ENCODE peak calls at places on chromosomes 13 and 19, in nine cellular contexts. N, Z, D, U, T, H, B, J and M are unnamed samples.

GRCh38 chr13:106118050-106118449 is 417.4 kb downstream of the EFNB2 start:
- DNase-seq in N (no peak), Z (no peak), D (no peak), U (no peak), T (no peak), H (peak; percentile 32), B (no peak), J (no peak), M (no peak)

GRCh38 chr13:95834134-95834765 is 157.3 kb downstream of the DNAJC3 start:
- DNase-seq in N (peak; percentile 61), Z (peak; percentile 60), D (peak; percentile 17), U (peak; percentile 33), T (peak; percentile 54), H (peak; percentile 57), B (peak; percentile 62), J (peak; percentile 21), M (peak; percentile 23)

GRCh38 chr13:99656843-99657506 is 155.7 kb downstream of the TM9SF2 start:
- DNase-seq in N (no peak), Z (no peak), D (no peak), U (no peak), T (no peak), H (no peak), B (no peak), J (no peak), M (no peak)

GRCh38 chr19:13063461-13064091 is 39.1 kb downstream of the LYL1 start:
- DNase-seq in N (no peak), Z (no peak), D (no peak), U (peak; percentile 96), T (no peak), H (no peak), B (no peak), J (no peak), M (no peak)

GRCh38 chr19:4368128-4368820 is 24.9 kb downstream of the MPND start:
- DNase-seq in N (no peak), Z (no peak), D (no peak), U (no peak), T (no peak), H (peak; percentile 36), B (peak; percentile 49), J (no peak), M (no peak)

GRCh38 chr13:50131998-50132936 is 117.0 kb downstream of the KCNRG start:
- DNase-seq in N (no peak), Z (no peak), D (no peak), U (no peak), T (peak; percentile 59), H (no peak), B (no peak), J (no peak), M (no peak)

GRCh38 chr19:55603115-55603514 is 2.3 kb upstream of the ZNF865 start:
- DNase-seq in N (no peak), Z (peak; percentile 56), D (no peak), U (no peak), T (no peak), H (no peak), B (peak; percentile 30), J (no peak), M (no peak)

GRCh38 chr13:25528266-25528665 is 156.5 kb downstream of the ATP8A2 start:
- DNase-seq in N (no peak), Z (no peak), D (no peak), U (no peak), T (no peak), H (no peak), B (no peak), J (no peak), M (no peak)

GRCh38 chr13:62629618-62630017 is 1214.0 kb upstream of the PCDH20 start:
- DNase-seq in N (no peak), Z (no peak), D (no peak), U (no peak), T (no peak), H (no peak), B (no peak), J (no peak), M (no peak)

GRCh38 chr13:30766957-30767603 is 31.7 kb downstream of the ALOX5AP start:
- DNase-seq in N (no peak), Z (no peak), D (no peak), U (no peak), T (no peak), H (no peak), B (no peak), J (no peak), M (no peak)

GRCh38 chr19:10092648-10093294 is 6.7 kb downstream of the SHFL start:
- DNase-seq in N (no peak), Z (no peak), D (no peak), U (no peak), T (no peak), H (no peak), B (no peak), J (no peak), M (no peak)
- TF ChIP-seq POLR2A in N (no peak), Z (no peak), D (no peak), U (no peak), T (no peak), H (no peak), B (no peak), J (no peak), M (no peak)

GRCh38 chr19:53254451-53255341 is at the start of gene ZNF677:
- DNase-seq in N (peak; percentile 35), Z (peak; percentile 95), D (peak; percentile 59), U (peak; percentile 78), T (peak; percentile 97), H (peak; percentile 76), B (peak; percentile 90), J (no peak), M (peak; percentile 70)
- TF ChIP-seq POLR2A in N (no peak), Z (peak; percentile 47), D (no peak), U (peak; percentile 18), T (peak; percentile 67), H (peak; percentile 67), B (peak; percentile 65), J (no peak), M (peak; percentile 63)

GRCh38 chr19:3098515-3099346 is 4.6 kb downstream of the GNA11 start:
- DNase-seq in N (no peak), Z (peak; percentile 57), D (no peak), U (peak; percentile 64), T (peak; percentile 91), H (peak; percentile 23), B (peak; percentile 54), J (no peak), M (no peak)
- TF ChIP-seq POLR2A in N (no peak), Z (no peak), D (no peak), U (no peak), T (peak; percentile 58), H (no peak), B (peak; percentile 55), J (no peak), M (no peak)

DNA sequence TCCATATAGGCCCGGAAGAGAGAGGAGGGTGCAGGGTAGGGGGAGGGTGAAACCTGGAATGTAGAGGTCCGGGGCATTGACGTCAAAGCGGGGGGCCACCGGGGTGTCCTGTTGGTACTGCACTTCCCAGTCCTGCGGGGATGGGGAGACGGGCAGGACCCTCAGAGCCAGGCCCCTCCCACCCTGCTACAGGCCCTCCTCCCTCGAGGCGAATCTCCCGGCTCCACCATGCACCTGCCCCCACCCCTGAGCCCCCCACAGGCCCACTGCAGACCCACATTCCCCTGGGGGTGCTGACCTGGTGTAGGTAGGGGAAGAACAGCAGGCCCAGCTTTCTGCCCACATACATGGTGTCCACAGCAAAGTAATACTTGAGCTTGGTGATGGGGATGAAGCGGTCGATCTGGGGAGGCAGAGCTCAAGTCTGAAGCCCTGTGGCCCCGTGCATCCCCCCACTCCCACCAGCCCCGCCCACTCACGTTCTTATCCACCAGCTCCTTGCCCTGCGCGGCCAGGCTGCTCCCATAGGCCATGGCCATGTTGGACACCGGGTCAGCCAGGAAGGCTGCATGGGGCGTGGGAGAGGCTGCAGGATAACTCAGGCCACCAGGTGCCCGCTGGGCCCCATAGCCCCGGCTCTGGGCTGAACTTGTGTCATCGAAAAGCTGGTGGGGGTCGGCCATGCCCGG is 5.0 kb downstream of the C19orf33 start:
- DNase-seq in N (no peak), Z (no peak), D (no peak), U (no peak), T (no peak), H (no peak), B (no peak), J (no peak), M (no peak)
- TF ChIP-seq POLR2A in N (no peak), Z (no peak), D (no peak), U (no peak), T (no peak), H (no peak), B (no peak), J (no peak), M (no peak)

GRCh38 chr19:43534811-43535761 is 2.1 kb downstream of the ZNF575 start:
- DNase-seq in N (peak; percentile 54), Z (peak; percentile 80), D (no peak), U (peak; percentile 45), T (peak; percentile 81), H (peak; percentile 61), B (peak; percentile 74), J (no peak), M (no peak)

GRCh38 chr19:43532571-43532961 is 422 bp upstream of the ZNF575 start:
- DNase-seq in N (no peak), Z (peak; percentile 68), D (no peak), U (no peak), T (peak; percentile 71), H (no peak), B (peak; percentile 49), J (peak; percentile 65), M (peak; percentile 64)

GRCh38 chr19:43534305-43534612 is 1.3 kb downstream of the ZNF575 start:
- DNase-seq in N (no peak), Z (no peak), D (no peak), U (no peak), T (no peak), H (no peak), B (no peak), J (no peak), M (no peak)

GRCh38 chr19:43532962-43533545 is at the start of gene ZNF575:
- DNase-seq in N (peak; percentile 94), Z (peak; percentile 92), D (peak; percentile 82), U (peak; percentile 81), T (peak; percentile 94), H (peak; percentile 95), B (peak; percentile 89), J (peak; percentile 87), M (peak; percentile 94)

GRCh38 chr19:43533546-43534304 is 737 bp downstream of the ZNF575 start:
- DNase-seq in N (peak; percentile 100), Z (peak; percentile 100), D (peak; percentile 90), U (peak; percentile 96), T (peak; percentile 98), H (peak; percentile 99), B (peak; percentile 99), J (peak; percentile 98), M (peak; percentile 99)
- TF ChIP-seq POLR2A in N (no peak), Z (no peak), D (no peak), U (no peak), T (peak; percentile 32), H (no peak), B (peak; percentile 74), J (no peak), M (no peak)

DNA sequence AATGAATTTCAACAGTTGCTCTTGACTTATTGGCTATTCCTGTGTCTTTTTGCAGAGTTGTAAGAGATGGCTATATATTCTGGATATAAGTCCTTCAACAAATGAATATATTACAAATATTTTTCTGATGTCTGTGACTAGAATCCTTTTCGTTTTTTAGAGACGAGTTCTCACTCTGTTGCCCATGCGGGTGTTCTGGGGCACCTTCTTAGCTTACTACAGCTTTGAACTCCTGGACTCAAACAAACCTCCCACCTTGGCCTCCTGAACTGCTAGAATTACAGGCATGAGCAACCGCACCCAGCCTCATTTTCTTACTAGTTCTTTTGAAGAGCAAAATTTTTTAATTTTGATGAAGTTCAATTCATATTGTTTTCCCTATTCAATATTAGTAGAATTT is 287.8 kb downstream of the LIG4 start:
- DNase-seq in N (no peak), Z (no peak), D (no peak), U (no peak), T (no peak), H (no peak), B (no peak), J (no peak), M (no peak)
- TF ChIP-seq POLR2A in N (no peak), Z (no peak), D (no peak), U (no peak), T (no peak), H (no peak), B (no peak), J (no peak), M (no peak)